ENCODE peak calls at places on chromosomes 5 and 9, in seven cellular contexts. D is HEK293T, I is cardiac muscle cell, K is WTC11, M is C1 segment of cervical spinal cord, J is SJSA1, Y is cerebellar cortex. G is an unnamed sample.

GRCh38 chr9:122350577-122351355 is 20.1 kb upstream of the PTGS1 start:
- DNase-seq in K (peak), Y (peak), J (peak), I (peak), M (peak), D (peak), G (peak)

GRCh38 chr5:177609076-177610059 is 9.4 kb downstream of the B4GALT7 start:
- DNase-seq in J (peak), Y (no peak), M (no peak), I (no peak), K (no peak), D (no peak), G (no peak)

GRCh38 chr5:34655354-34655991 is 655 bp upstream of the RAI14 start:
- DNase-seq in K (peak), Y (peak), D (peak), J (no peak), I (peak), M (peak), G (peak)

GRCh38 chr5:16935271-16936149 is 578 bp downstream of the MYO10 start:
- DNase-seq in I (peak), M (no peak), J (peak), K (peak), Y (no peak), D (peak), G (no peak)

GRCh38 chr9:81560851-81561732 is 128.3 kb downstream of the TLE1 start:
- DNase-seq in K (no peak), D (no peak), I (no peak), J (no peak), M (no peak), Y (no peak), G (no peak)

GRCh38 chr5:94432499-94432898 is 185.9 kb downstream of the KIAA0825 start:
- DNase-seq in K (no peak), D (no peak), J (no peak), M (no peak), I (no peak), Y (no peak), G (no peak)

GRCh38 chr5:126675338-126675737 is 74.6 kb downstream of the PHAX start:
- DNase-seq in I (no peak), K (no peak), M (no peak), D (no peak), J (no peak), Y (no peak), G (no peak)

GRCh38 chr5:86971034-86971511 is 296.6 kb upstream of the RASA1 start:
- DNase-seq in I (no peak), Y (no peak), M (no peak), J (no peak), D (no peak), K (no peak), G (no peak)

GRCh38 chr5:73417307-73418035 is 31.1 kb downstream of the FOXD1 start:
- DNase-seq in Y (no peak), J (peak), I (no peak), M (no peak), D (peak), K (no peak), G (no peak)

GRCh38 chr5:132466453-132467291 is 23.9 kb downstream of the IRF1 start:
- DNase-seq in M (no peak), D (no peak), K (no peak), I (no peak), J (peak), Y (no peak), G (no peak)

GRCh38 chr9:19975499-19975898 is 186.7 kb upstream of the SLC24A2 start:
- DNase-seq in M (no peak), Y (no peak), D (no peak), J (no peak), I (no peak), K (no peak), G (no peak)

GRCh38 chr5:81305783-81306182 is 4.4 kb downstream of the ZCCHC9 start:
- DNase-seq in K (no peak), M (no peak), J (no peak), D (no peak), Y (no peak), I (no peak), G (no peak)

GRCh38 chr9:73183917-73184861 is 32.5 kb downstream of the ANXA1 start:
- DNase-seq in K (no peak), I (peak), J (no peak), M (no peak), D (no peak), Y (peak), G (no peak)

GRCh38 chr9:127651697-127652610 is 39.9 kb downstream of the STXBP1 start:
- DNase-seq in K (no peak), D (no peak), J (no peak), M (no peak), I (no peak), Y (no peak), G (no peak)

GRCh38 chr5:78221964-78222451 is 72.5 kb downstream of the AP3B1 start:
- DNase-seq in Y (peak), J (no peak), I (no peak), K (peak), M (no peak), D (peak), G (no peak)

GRCh38 chr9:14236586-14236985 is 77.4 kb downstream of the NFIB start:
- DNase-seq in Y (no peak), K (no peak), I (no peak), J (no peak), M (no peak), D (no peak), G (no peak)

GRCh38 chr9:112487799-112488345 is 1.2 kb downstream of the KIAA1958 start:
- DNase-seq in I (peak), K (no peak), D (peak), J (no peak), Y (peak), M (no peak), G (no peak)

GRCh38 chr9:35669331-35670145 is 4.2 kb upstream of the CA9 start:
- DNase-seq in I (no peak), M (no peak), J (no peak), D (no peak), K (no peak), Y (no peak), G (no peak)

GRCh38 chr5:34499001-34499734 is 157.0 kb upstream of the RAI14 start:
- DNase-seq in K (no peak), I (no peak), D (no peak), Y (no peak), J (peak), M (no peak), G (no peak)

G was measured in ecto neural progenitor cell.